ENCODE peak calls at places on chromosomes 6 and 20, in seven cellular contexts. E is Panc1, Z is endodermal cell, I is neural crest cell, L is tibial nerve, R is mucosa of descending colon, V is mammary epithelial cell. S is an unnamed sample.

GRCh38 chr6:148509789-148510581 is 167.3 kb downstream of the SASH1 start:
- DNase-seq in E (no peak), R (peak), V (peak), L (peak), I (no peak), Z (no peak), S (peak)

GRCh38 chr20:24723953-24724352 is 225.1 kb upstream of the CST7 start:
- DNase-seq in E (no peak), R (no peak), L (no peak), I (no peak), Z (no peak), V (no peak), S (no peak)

GRCh38 chr20:3068075-3068474 is 3.3 kb upstream of the OXT start:
- DNase-seq in Z (no peak), E (no peak), L (no peak), R (no peak), I (no peak), V (no peak), S (no peak)

GRCh38 chr20:54622338-54623280 is 147.2 kb downstream of the DOK5 start:
- DNase-seq in I (no peak), L (peak), E (no peak), R (no peak), Z (no peak), V (no peak), S (no peak)

GRCh38 chr6:43402819-43403218 is 24.5 kb upstream of the ABCC10 start:
- DNase-seq in Z (no peak), I (no peak), E (no peak), V (no peak), L (no peak), R (no peak), S (no peak)

GRCh38 chr20:18793625-18794427 is 19.8 kb upstream of the SCP2D1 start:
- DNase-seq in Z (peak), I (peak), E (peak), V (peak), L (peak), R (peak), S (peak)

GRCh38 chr20:21390768-21391167 is 6.6 kb downstream of the NKX2-4 start:
- DNase-seq in V (no peak), I (no peak), E (no peak), Z (no peak), L (no peak), R (no peak), S (no peak)

GRCh38 chr6:28134015-28134414 is 7.7 kb upstream of the ZKSCAN8 start:
- DNase-seq in E (peak), R (no peak), V (peak), Z (peak), L (no peak), I (peak), S (no peak)

GRCh38 chr20:542777-543368 is 717 bp downstream of the CSNK2A1 start:
- DNase-seq in R (peak), I (no peak), Z (peak), L (no peak), V (no peak), E (no peak), S (no peak)

GRCh38 chr6:118372413-118372812 is 175.7 kb upstream of the PLN start:
- DNase-seq in I (no peak), E (no peak), L (peak), Z (no peak), V (peak), R (no peak), S (no peak)

GRCh38 chr20:43558412-43559146 is at the start of gene SGK2:
- DNase-seq in R (peak), Z (no peak), E (no peak), I (no peak), V (no peak), L (no peak), S (no peak)

GRCh38 chr6:110529355-110529754 is 52.9 kb upstream of the SLC22A16 start:
- DNase-seq in R (no peak), V (peak), L (no peak), E (no peak), Z (no peak), I (no peak), S (no peak)

GRCh38 chr6:10278786-10279185 is 136.1 kb downstream of the TFAP2A start:
- DNase-seq in I (no peak), E (no peak), L (no peak), Z (no peak), R (no peak), V (no peak), S (no peak)

GRCh38 chr20:44154521-44155001 is 32.4 kb downstream of the JPH2 start:
- DNase-seq in L (no peak), Z (peak), E (no peak), R (no peak), I (no peak), V (peak), S (no peak)

GRCh38 chr6:39923394-39923793 is 10.9 kb downstream of the MOCS1 start:
- DNase-seq in Z (no peak), V (peak), I (no peak), L (no peak), R (peak), E (no peak), S (no peak)

GRCh38 chr6:39273394-39273793 is 40.8 kb downstream of the KCNK17 start:
- DNase-seq in V (no peak), Z (peak), I (no peak), L (no peak), R (peak), E (no peak), S (no peak)

GRCh38 chr6:77880501-77880900 is 227.7 kb downstream of the MEI4 start:
- DNase-seq in L (no peak), Z (no peak), E (no peak), I (no peak), V (no peak), R (no peak), S (peak)

GRCh38 chr6:130697661-130698535 is 129.3 kb upstream of the SMLR1 start:
- DNase-seq in R (no peak), V (peak), E (peak), Z (peak), L (peak), I (peak), S (peak)

GRCh38 chr20:62700261-62700925 is 8.2 kb upstream of the NTSR1 start:
- DNase-seq in E (no peak), L (no peak), Z (no peak), R (peak), I (no peak), V (no peak), S (no peak)

GRCh38 chr6:71556141-71556540 is 267.5 kb downstream of the OGFRL1 start:
- DNase-seq in E (no peak), Z (no peak), I (no peak), L (no peak), V (no peak), R (no peak), S (no peak)

GRCh38 chr20:21607971-21608735 is 94.3 kb upstream of the NKX2-2 start:
- DNase-seq in E (no peak), L (no peak), Z (no peak), R (no peak), V (no peak), I (no peak), S (no peak)

GRCh38 chr6:138231399-138231886 is 13.2 kb upstream of the PBOV1 start:
- DNase-seq in E (peak), R (no peak), V (peak), Z (no peak), I (no peak), L (no peak), S (no peak)

GRCh38 chr6:34226731-34227586 is 9.7 kb upstream of the HMGA1 start:
- DNase-seq in R (no peak), V (no peak), E (no peak), I (no peak), Z (peak), L (no peak), S (no peak)
- TF ChIP-seq CTCF in R (no peak), V (no peak), E (no peak), I (no peak), Z (peak), L (no peak), S (no peak)

DNA sequence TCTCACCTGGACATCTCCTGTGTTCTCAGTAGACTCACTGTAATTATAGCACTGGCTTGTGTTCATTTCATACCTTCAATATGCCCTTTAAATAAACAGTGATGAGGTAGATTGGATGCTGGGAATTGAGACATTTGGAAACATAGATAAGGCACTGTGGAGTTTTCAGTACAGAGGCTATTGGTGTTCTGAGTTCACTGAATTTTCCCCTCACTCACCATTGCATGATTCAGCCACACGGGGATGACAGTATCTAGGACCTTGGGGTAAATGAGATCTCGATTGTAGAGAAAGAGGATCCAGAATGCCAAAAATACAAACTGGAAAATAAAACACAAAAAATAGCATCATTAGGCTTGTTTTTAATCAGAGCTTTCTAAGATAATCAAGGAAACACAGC is 12.5 kb downstream of the ADTRP start:
- DNase-seq in L (no peak), I (no peak), V (peak), Z (no peak), E (no peak), R (no peak), S (no peak)
- TF ChIP-seq CTCF in L (no peak), I (no peak), V (peak), Z (peak), E (no peak), R (no peak), S (peak)

GRCh38 chr6:6037179-6037578 is 30.5 kb upstream of the NRN1 start:
- DNase-seq in R (no peak), Z (no peak), V (no peak), I (no peak), L (no peak), E (no peak), S (no peak)

GRCh38 chr6:6033858-6034257 is 27.1 kb upstream of the NRN1 start:
- DNase-seq in E (no peak), L (no peak), Z (no peak), V (no peak), R (no peak), I (no peak), S (no peak)
- TF ChIP-seq CTCF in E (no peak), L (no peak), Z (no peak), V (no peak), R (no peak), I (no peak), S (no peak)

DNA sequence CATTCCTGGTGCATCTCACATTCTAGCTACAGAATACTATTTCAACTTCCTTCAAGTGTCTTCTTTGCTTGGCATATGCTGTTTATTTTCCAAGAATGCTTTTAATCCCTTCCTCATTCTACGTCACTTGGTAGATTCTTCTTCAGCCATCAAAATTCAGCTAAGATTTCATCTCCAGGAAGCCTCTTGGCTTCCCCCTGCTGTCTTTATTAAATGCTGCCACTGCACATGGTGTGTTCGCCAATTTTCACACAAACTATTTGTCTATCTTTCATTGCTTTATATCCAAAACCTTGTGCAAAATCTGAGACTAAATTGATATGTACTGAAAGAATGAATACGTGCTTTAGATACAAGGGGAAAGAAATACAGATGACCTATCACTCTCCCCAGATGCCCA is 253.0 kb downstream of the RFPL4B start:
- DNase-seq in R (no peak), Z (no peak), E (no peak), L (no peak), I (no peak), V (no peak), S (no peak)
- TF ChIP-seq CTCF in R (no peak), Z (no peak), E (peak), L (no peak), I (peak), V (peak), S (peak)

GRCh38 chr6:122770835-122771601 is 8.5 kb upstream of the FABP7 start:
- DNase-seq in E (no peak), L (no peak), I (no peak), R (no peak), Z (peak), V (no peak), S (no peak)
- TF ChIP-seq CTCF in E (no peak), L (no peak), I (no peak), R (no peak), Z (peak), V (peak), S (no peak)

DNA sequence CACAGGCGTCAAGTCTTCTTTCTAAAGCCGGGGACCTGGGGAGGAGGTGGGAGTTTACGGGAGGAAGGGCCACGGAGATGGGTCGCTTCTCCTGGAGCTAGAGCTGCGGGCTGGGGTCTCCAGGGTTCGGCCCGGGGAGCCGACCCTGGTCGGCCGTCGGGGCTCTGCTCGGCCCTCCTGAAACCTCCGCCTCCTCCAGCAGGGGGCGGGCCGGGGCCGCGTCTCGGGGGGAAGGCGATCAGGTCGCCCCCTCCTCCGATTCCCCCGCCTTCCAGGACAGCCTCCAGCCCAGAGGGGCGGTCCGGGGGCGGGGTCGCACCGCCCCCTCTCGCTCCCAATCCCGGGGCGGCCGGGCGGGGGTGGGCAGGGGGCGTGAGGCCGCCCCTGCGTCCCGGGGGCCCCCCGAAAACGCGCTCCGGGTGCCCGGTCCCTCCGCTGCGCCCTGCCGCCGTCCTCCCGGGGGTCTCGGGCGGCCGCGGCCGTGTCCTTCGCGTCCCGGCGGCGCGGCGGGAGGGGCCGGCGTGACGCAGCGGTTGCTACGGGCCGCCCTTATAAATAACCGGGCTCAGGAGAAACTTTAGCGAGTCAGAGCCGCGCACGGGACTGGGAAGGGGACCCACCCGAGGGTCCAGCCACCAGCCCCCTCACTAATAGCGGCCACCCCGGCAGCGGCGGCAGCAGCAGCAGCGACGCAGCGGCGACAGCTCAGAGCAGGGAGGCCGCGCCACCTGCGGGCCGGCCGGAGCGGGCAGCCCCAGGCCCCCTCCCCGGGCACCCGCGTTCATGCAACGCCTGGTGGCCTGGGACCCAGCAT is at the start of gene CEBPB:
- DNase-seq in L (peak), I (peak), V (peak), R (peak), E (no peak), Z (peak), S (peak)
- TF ChIP-seq CTCF in L (peak), I (peak), V (peak), R (peak), E (peak), Z (peak), S (peak)